ENCODE peak calls at places on chromosomes 12 and 14, in ten cellular contexts. U is neural crest cell; W is AG09309; B is endothelial cell; D is A549; A is mucosa of descending colon; K is stomach; C is CD8-positive, alpha-beta T cell; Z is AG04450; G is pancreas. H is an unnamed sample.
A peak's percentile ranks its signal among the peaks of the same experiment; 100 is the strongest.

GRCh38 chr12:117080707-117081141 is 18.5 kb downstream of the TESC start:
- DNase-seq in A (no peak), B (no peak), K (no peak), G (peak; percentile 43), U (no peak), W (no peak), Z (no peak), D (no peak), C (no peak), H (no peak)

GRCh38 chr12:81261508-81262207 is 183.8 kb downstream of the ACSS3 start:
- DNase-seq in C (no peak), B (no peak), D (no peak), U (no peak), K (no peak), G (no peak), W (no peak), Z (no peak), A (no peak), H (no peak)

GRCh38 chr12:89450922-89451321 is 73.7 kb downstream of the GALNT4 start:
- DNase-seq in G (no peak), K (no peak), B (no peak), W (peak; percentile 59), A (no peak), U (no peak), C (no peak), D (no peak), Z (peak; percentile 55), H (no peak)

GRCh38 chr14:71491925-71492324 is 440.3 kb upstream of the RGS6 start:
- DNase-seq in B (no peak), G (no peak), W (no peak), U (no peak), K (no peak), Z (no peak), D (no peak), C (no peak), A (no peak), H (no peak)

GRCh38 chr14:91985521-91986255 is 38.2 kb upstream of the FBLN5 start:
- DNase-seq in Z (no peak), B (no peak), K (no peak), C (no peak), U (no peak), A (no peak), G (no peak), W (no peak), D (no peak), H (no peak)

GRCh38 chr14:77613207-77613606 is 3.2 kb downstream of the SPTLC2 start:
- DNase-seq in W (no peak), Z (no peak), D (no peak), B (no peak), A (no peak), K (no peak), C (no peak), U (no peak), G (no peak), H (no peak)

GRCh38 chr12:127688901-127689428 is 578.0 kb upstream of the TMEM132C start:
- DNase-seq in G (no peak), C (no peak), Z (no peak), K (no peak), B (no peak), D (no peak), U (no peak), W (no peak), A (no peak), H (no peak)

GRCh38 chr12:4649358-4649661 is 396 bp downstream of the NDUFA9 start:
- DNase-seq in Z (no peak), B (no peak), C (no peak), K (no peak), W (no peak), A (no peak), D (no peak), U (no peak), G (no peak), H (no peak)

GRCh38 chr14:29913550-29913949 is 14.1 kb downstream of the PRKD1 start:
- DNase-seq in W (no peak), B (no peak), A (no peak), G (no peak), Z (no peak), K (no peak), C (no peak), D (no peak), U (no peak), H (no peak)

GRCh38 chr14:23067847-23068791 is 10.8 kb upstream of the CDH24 start:
- DNase-seq in W (no peak), Z (no peak), C (no peak), K (no peak), B (no peak), A (no peak), U (no peak), D (no peak), G (no peak), H (no peak)

GRCh38 chr12:64061868-64062375 is 160.2 kb downstream of the KICS2 start:
- DNase-seq in A (no peak), Z (no peak), K (no peak), U (no peak), B (no peak), G (no peak), W (no peak), D (no peak), C (no peak), H (no peak)

GRCh38 chr14:92990456-92991430 is 67.8 kb downstream of the CHGA start:
- DNase-seq in U (peak; percentile 30), C (no peak), Z (no peak), B (no peak), K (no peak), G (no peak), A (peak; percentile 30), D (no peak), W (no peak), H (no peak)

GRCh38 chr14:34063470-34064164 is 112.7 kb upstream of the EGLN3 start:
- DNase-seq in Z (no peak), U (no peak), A (peak; percentile 30), K (no peak), C (no peak), B (no peak), D (peak; percentile 75), W (no peak), G (no peak), H (no peak)

DNA sequence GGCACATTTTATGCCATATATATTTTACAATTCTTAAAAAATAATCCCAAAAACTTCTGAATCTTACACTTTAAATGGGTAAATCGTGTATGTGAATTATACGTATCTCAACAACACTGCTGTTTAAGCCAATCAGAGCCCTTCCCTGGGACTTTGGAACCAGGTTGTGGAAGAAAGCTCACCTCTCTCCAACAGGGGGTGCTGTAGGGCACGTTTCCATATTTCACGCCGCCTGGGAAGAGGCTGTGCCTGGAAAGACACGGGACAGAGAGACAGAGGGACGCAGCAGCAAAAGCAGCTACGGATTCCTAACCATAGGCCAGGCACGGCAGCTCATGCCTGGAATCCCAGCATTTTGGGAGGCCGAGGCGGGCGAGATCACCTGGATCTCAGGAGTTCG is 29.4 kb upstream of the FBRSL1 start:
- DNase-seq in A (peak; percentile 18), W (no peak), Z (no peak), U (no peak), G (no peak), C (no peak), D (peak; percentile 58), K (no peak), B (peak; percentile 43), H (no peak)
- TF ChIP-seq CTCF in A (no peak), W (peak; percentile 21), Z (peak; percentile 27), U (peak; percentile 55), G (no peak), C (no peak), D (no peak), K (no peak), B (peak; percentile 61), H (peak; percentile 60)

GRCh38 chr12:115008951-115009350 is 325.0 kb upstream of the TBX3 start:
- DNase-seq in C (no peak), B (no peak), W (no peak), A (no peak), Z (no peak), D (no peak), K (no peak), G (no peak), U (no peak), H (no peak)
- TF ChIP-seq CTCF in C (no peak), B (no peak), W (no peak), A (no peak), Z (no peak), D (no peak), K (no peak), G (no peak), U (no peak), H (no peak)

GRCh38 chr14:31286456-31287293 is 79.1 kb upstream of the HECTD1 start:
- DNase-seq in D (peak; percentile 54), K (no peak), W (no peak), G (no peak), B (no peak), U (no peak), Z (no peak), C (no peak), A (no peak), H (no peak)
- TF ChIP-seq CTCF in D (no peak), K (no peak), W (peak; percentile 48), G (peak; percentile 22), B (no peak), U (peak; percentile 57), Z (peak; percentile 24), C (no peak), A (peak; percentile 39), H (peak; percentile 11)

GRCh38 chr14:102316048-102316745 is 3.3 kb upstream of the ZNF839 start:
- DNase-seq in Z (no peak), K (no peak), G (no peak), D (peak; percentile 74), B (peak; percentile 20), C (no peak), U (peak; percentile 47), A (no peak), W (no peak), H (peak; percentile 37)

GRCh38 chr14:102316746-102317563 is 2.6 kb upstream of the ZNF839 start:
- DNase-seq in C (peak; percentile 97), W (peak; percentile 72), B (peak; percentile 96), U (peak; percentile 97), D (peak; percentile 93), K (peak; percentile 97), A (peak; percentile 95), G (peak; percentile 100), Z (peak; percentile 74), H (peak; percentile 95)

GRCh38 chr14:102318781-102319276 is 717 bp upstream of the ZNF839 start:
- DNase-seq in K (no peak), G (peak; percentile 41), C (no peak), A (no peak), D (no peak), W (no peak), B (no peak), U (no peak), Z (no peak), H (no peak)

GRCh38 chr14:102319351-102320032 is at the start of gene ZNF839:
- DNase-seq in A (peak; percentile 96), D (peak; percentile 93), Z (peak; percentile 66), W (no peak), C (peak; percentile 91), G (peak; percentile 94), U (peak; percentile 96), K (peak; percentile 93), B (peak; percentile 91), H (peak; percentile 95)

DNA sequence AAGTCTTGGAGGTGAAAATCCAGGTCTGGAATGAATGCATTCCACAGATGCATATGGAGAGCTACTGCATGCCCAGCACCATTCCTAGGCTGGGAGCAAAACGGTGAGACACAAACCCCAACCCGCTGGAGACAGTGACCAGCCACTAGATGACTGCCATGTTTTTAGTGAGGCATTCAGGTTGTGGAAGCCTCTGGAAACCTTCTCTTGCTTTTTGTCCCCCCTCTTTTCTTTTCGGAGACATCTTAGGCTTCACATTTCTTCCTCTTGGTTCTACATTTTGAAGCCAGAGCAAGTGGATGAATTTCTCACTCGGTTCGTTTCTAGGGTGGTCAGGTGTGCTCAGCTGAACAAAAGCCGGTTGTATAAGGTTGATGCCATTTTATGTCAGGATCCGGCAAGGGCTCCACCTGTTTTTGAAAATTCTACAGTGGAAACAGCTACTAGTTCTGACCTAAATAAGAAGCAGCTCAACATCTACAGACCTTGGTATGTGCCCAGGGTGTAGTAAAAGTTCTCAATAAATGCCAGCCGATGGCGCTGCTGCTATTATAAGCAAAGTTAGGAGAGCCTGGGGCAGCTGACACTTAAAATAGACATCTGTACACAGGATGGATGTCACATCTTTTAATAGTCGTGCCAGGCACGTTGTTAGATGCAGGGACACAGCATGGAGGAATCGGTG is 1.8 kb upstream of the ZNF839 start:
- DNase-seq in B (no peak), D (peak; percentile 68), U (no peak), Z (no peak), A (no peak), K (no peak), W (no peak), C (no peak), G (peak; percentile 29), H (no peak)
- TF ChIP-seq CTCF in B (no peak), D (no peak), U (no peak), Z (no peak), A (no peak), K (no peak), W (no peak), C (no peak), G (no peak), H (no peak)